ENCODE peak calls at places on chromosomes 13 and 19, in four cellular contexts. G is K562, V is GM12878, Q is HepG2. Y is an unnamed sample.
A peak's percentile ranks its signal among the peaks of the same experiment; 100 is the strongest.

GRCh38 chr19:30363073-30363472 is 9.1 kb upstream of the ZNF536 start:
- DNase-seq in G (no peak), V (no peak), Q (no peak), Y (no peak)

GRCh38 chr19:2261438-2262172 is 5.4 kb upstream of the JSRP1 start:
- DNase-seq in G (no peak), V (no peak), Q (no peak), Y (peak; percentile 78)

GRCh38 chr19:40392894-40393517 is 3.0 kb upstream of the HIPK4 start:
- DNase-seq in G (no peak), V (no peak), Q (peak; percentile 31), Y (no peak)

GRCh38 chr13:110114351-110114750 is 192.6 kb downstream of the COL4A1 start:
- DNase-seq in G (no peak), V (no peak), Q (no peak), Y (no peak)

GRCh38 chr19:49801966-49802661 is 11.0 kb downstream of the FUZ start:
- DNase-seq in G (peak; percentile 39), V (no peak), Q (no peak), Y (peak; percentile 84)

GRCh38 chr13:109884462-109884861 is 98.1 kb upstream of the IRS2 start:
- DNase-seq in G (no peak), V (no peak), Q (no peak), Y (no peak)

GRCh38 chr13:41765020-41765419 is 195.9 kb downstream of the VWA8 start:
- DNase-seq in G (no peak), V (no peak), Q (no peak), Y (no peak)

GRCh38 chr13:85362980-85363379 is 436.2 kb downstream of the SLITRK6 start:
- DNase-seq in G (no peak), V (no peak), Q (no peak), Y (no peak)

GRCh38 chr19:55358943-55359908 is 3.8 kb downstream of the GARIN5B start:
- DNase-seq in G (no peak), V (no peak), Q (no peak), Y (no peak)

GRCh38 chr19:44282846-44283245 is 22.0 kb downstream of the ZNF235 start:
- DNase-seq in G (no peak), V (no peak), Q (no peak), Y (no peak)

GRCh38 chr19:48492925-48493717 is 18.5 kb downstream of the LMTK3 start:
- DNase-seq in G (peak; percentile 95), V (peak; percentile 48), Q (peak; percentile 82), Y (peak; percentile 95)

GRCh38 chr13:22064854-22065646 is 394.2 kb downstream of the FGF9 start:
- DNase-seq in G (no peak), V (no peak), Q (no peak), Y (no peak)

GRCh38 chr19:55083004-55083850 is 7.6 kb downstream of the EPS8L1 start:
- DNase-seq in G (no peak), V (no peak), Q (no peak), Y (peak; percentile 74)

GRCh38 chr13:33096886-33097610 is 80.8 kb downstream of the KL start:
- DNase-seq in G (no peak), V (no peak), Q (no peak), Y (no peak)

GRCh38 chr19:3190470-3190770 is 4.7 kb downstream of the NCLN start:
- DNase-seq in G (no peak), V (no peak), Q (no peak), Y (no peak)

GRCh38 chr13:80341771-80342271 is 895 bp upstream of the SPRY2 start:
- DNase-seq in G (no peak), V (no peak), Q (peak; percentile 49), Y (no peak)

GRCh38 chr19:31676271-31677004 is 327.2 kb upstream of the TSHZ3 start:
- DNase-seq in G (no peak), V (no peak), Q (no peak), Y (no peak)

DNA sequence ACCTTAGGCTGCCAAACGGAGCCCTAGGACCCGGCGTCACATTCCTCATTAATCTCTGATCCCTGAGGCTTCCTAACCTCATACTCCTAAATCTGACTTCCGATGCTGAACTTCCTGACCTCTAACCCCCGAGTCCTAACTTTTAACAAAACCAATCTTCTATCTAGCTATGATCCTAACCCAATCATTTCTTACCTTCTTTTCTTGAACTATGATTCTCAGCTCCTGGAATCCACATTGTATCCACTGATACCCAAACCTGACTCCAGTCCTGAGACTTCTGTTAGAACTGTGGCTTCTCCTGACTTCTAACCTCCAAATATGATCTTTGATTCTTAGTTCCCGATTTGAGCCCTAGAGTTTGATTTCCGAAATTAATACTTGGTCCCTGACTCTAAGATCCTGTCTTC is 456 bp downstream of the NFKBIB start:
- DNase-seq in G (no peak), V (no peak), Q (no peak), Y (no peak)
- TF ChIP-seq GABPA in G (no peak), V (no peak), Q (no peak), Y (no peak)

DNA sequence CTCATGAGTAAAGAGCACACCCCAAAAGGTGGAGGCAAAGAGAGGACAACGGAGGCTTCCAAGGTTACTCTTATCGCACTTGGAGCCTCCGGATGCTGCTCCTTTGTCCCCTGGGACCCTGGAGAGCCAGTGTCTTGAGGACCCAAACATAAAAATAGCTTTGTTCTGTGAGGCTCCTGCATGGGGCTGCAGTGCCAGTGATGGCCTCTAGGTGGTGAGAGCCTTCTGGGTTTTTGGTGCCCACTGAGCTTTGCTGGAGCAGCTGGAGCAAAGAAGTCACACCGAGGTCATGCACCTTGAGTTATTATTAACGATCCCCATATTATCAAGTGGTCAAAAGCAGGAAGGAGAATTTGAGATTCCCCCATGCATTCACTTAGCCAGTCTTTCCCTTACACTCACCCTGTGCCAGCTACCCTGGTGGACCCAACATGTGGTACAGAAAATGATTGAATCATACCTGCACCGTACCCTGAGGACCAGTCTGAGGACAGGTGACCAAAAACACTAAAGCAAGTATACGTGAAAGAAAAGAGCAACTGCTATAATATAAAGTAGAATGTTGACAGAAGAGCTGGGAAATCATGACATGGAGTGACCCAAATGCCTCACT is 41.5 kb downstream of the ZNF682 start:
- DNase-seq in G (peak; percentile 18), V (no peak), Q (no peak), Y (peak; percentile 90)
- TF ChIP-seq BRCA1 in G (no peak), V (no peak), Q (no peak), Y (no peak)

GRCh38 chr13:44052843-44053607 is 173.3 kb downstream of the LACC1 start:
- DNase-seq in G (no peak), V (no peak), Q (no peak), Y (no peak)
- TF ChIP-seq GABPA in G (no peak), V (no peak), Q (no peak), Y (no peak)

GRCh38 chr13:107028751-107029150 is 460.8 kb upstream of the ARGLU1 start:
- DNase-seq in G (no peak), V (no peak), Q (no peak), Y (no peak)
- TF ChIP-seq BRCA1 in G (no peak), V (no peak), Q (no peak), Y (no peak)

DNA sequence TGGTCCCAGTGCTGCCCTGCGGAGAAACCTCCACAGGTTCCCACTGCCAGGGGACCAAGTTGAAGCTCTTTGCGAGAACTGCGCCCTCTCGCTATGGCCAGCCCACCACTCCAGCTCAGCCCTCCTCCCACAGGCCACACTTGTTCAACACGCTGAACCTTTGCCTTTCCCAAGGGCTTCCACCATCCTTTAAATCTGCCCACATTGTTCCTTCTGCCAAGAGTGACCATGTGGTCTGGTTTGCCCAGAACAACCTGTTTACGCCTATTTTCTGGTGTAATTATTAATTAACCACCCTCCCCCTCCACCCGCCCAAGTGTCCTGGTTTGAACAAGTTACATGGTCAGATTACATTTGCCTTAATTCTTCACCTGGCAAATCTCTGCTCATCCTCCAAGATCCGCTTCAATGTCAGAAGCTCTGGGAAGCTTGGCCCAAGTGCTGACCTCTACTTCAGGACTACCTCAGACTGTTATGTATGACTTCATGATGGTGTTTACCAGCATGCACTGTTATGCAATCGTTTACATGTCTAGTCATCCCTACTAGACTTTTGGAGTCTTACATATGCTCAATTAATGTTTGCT is 12.0 kb upstream of the USP12 start:
- DNase-seq in G (no peak), V (no peak), Q (no peak), Y (no peak)
- TF ChIP-seq GABPA in G (no peak), V (no peak), Q (no peak), Y (no peak)

DNA sequence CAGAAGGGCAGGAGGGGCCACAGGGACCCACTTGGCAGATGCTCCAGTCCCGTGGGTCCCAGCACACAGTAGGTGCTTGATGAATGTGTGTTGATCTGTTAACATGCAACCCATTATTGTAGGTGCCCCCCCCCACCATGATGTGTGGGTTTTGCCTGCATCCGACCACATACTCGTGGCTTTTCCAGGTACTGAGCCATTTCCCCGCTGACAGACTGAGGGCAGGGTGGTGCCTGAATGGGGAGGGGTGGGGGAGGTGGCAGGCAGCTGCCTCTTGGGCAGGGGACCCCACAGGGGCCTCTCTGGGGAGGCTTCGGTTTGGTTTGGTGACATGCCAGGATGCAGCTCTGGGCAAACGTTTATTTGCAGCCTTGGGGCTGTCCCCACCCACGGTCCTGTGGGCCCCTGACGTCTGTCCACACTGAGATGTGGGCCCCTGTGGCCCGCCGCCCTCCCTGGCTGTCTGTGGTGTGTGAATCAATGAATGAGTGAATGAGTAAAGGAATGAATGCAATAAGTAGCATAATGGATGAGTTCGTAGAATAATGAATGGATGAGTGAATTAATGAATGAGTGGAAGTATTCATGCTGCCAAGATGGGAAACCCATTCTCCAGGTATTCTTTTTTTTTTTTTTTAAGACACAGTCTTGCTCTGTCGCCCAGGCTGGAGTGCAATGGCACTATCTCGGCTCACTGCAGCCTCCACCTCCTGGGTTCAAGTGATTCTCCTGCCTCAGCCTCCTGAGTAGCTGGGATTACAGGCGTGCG is 9.0 kb upstream of the JUND start:
- DNase-seq in G (peak; percentile 9), V (peak; percentile 79), Q (no peak), Y (no peak)
- TF ChIP-seq BRCA1 in G (no peak), V (no peak), Q (no peak), Y (no peak)

GRCh38 chr19:23971598-23971997 is 56.9 kb downstream of the ZNF726 start:
- DNase-seq in G (no peak), V (no peak), Q (no peak), Y (no peak)

GRCh38 chr19:23978068-23978467 is 63.4 kb downstream of the ZNF726 start:
- DNase-seq in G (no peak), V (no peak), Q (no peak), Y (no peak)

GRCh38 chr19:23974941-23975340 is 60.3 kb downstream of the ZNF726 start:
- DNase-seq in G (no peak), V (no peak), Q (no peak), Y (no peak)

GRCh38 chr19:23972161-23972560 is 57.5 kb downstream of the ZNF726 start:
- DNase-seq in G (no peak), V (no peak), Q (no peak), Y (no peak)
- TF ChIP-seq GABPA in G (no peak), V (no peak), Q (no peak), Y (no peak)

DNA sequence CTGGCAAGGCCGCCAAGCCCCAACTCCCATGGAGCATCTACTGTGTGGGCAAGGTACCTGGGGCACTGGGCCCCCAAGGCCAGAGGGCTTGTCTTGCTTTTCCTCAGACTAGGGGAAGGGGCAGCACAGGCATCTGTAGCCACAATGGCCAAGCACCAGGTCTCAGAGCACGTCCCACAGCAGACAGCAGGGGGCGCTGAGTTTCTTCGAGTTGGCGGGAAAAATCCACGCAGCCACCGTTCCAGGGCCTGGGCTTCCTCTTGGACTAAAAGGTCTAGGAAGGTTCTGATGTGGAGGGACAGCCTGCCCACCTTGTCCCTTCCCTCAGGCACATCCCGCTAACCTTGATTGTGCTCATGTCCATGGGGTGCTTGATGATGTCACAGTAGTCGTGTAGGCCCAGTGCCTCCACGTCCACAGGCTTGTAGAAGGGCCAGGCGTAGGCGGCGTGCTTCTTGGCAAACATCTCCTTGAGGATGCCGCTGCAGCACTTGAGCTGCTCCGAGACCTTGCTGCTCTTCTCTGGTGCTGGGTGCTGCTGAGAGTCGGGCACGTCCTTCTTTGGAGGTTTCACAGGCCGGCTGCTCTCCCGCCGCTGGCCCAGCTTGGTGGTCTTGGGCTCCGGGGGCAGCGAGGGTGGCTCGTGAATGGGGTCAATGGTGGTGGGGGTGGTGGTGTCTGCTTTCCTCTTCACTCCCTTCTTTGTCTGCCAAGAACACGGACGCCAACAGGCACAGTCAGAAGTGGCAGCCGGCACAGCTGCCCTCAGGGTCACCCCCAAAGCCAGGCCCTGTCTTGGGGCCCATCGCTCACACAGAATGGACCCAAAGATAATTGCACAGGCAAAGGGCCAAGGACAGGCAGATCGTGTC is 32.0 kb upstream of the EPHX3 start:
- DNase-seq in G (peak; percentile 66), V (no peak), Q (peak; percentile 56), Y (peak; percentile 51)
- TF ChIP-seq BRCA1 in G (no peak), V (no peak), Q (no peak), Y (no peak)